ENCODE peak calls at places on chromosome 14, in ten cellular contexts. D is astrocyte of the cerebellum; P is epithelial cell of proximal tubule; U is hepatocyte; C is left ventricle myocardium inferior; Q is adrenal gland; H is BJ; I is sigmoid colon; L is right atrium auricular region; T is CD8-positive, alpha-beta memory T cell. V is an unnamed sample.

GRCh38 chr14:106327234-106327633 is 800.9 kb downstream of the TMEM121 start:
- DNase-seq in U (no peak), I (no peak), D (no peak), P (no peak), L (no peak), H (no peak), C (no peak), T (no peak), Q (no peak), V (no peak)

GRCh38 chr14:91186515-91187066 is 57.9 kb downstream of the GPR68 start:
- DNase-seq in U (no peak), C (no peak), T (no peak), L (no peak), I (no peak), P (no peak), Q (no peak), H (peak; percentile 6), D (no peak), V (peak; percentile 6)

GRCh38 chr14:54267172-54267571 is 129.6 kb upstream of the CDKN3 start:
- DNase-seq in P (no peak), L (no peak), C (no peak), I (no peak), Q (no peak), D (no peak), T (no peak), H (no peak), U (no peak), V (no peak)

GRCh38 chr14:85527006-85527405 is 2.9 kb upstream of the FLRT2 start:
- DNase-seq in Q (no peak), D (no peak), I (no peak), H (no peak), U (no peak), L (no peak), T (no peak), C (no peak), P (no peak), V (peak; percentile 72)

GRCh38 chr14:86646688-86647687 is 1117.0 kb downstream of the FLRT2 start:
- DNase-seq in D (no peak), H (no peak), Q (no peak), L (no peak), C (no peak), P (no peak), U (no peak), I (no peak), T (no peak), V (peak; percentile 71)

GRCh38 chr14:64294672-64295413 is 672 bp upstream of the ESR2 start:
- DNase-seq in U (peak; percentile 87), H (no peak), Q (peak; percentile 81), P (no peak), L (no peak), T (peak; percentile 68), D (no peak), C (peak; percentile 68), I (peak; percentile 70), V (peak; percentile 56)

GRCh38 chr14:54369343-54369742 is 27.5 kb upstream of the CDKN3 start:
- DNase-seq in H (no peak), C (no peak), I (no peak), D (no peak), P (no peak), Q (no peak), L (peak; percentile 43), T (no peak), U (no peak), V (no peak)

GRCh38 chr14:77257700-77258099 is 13.3 kb downstream of the NGB start:
- DNase-seq in P (no peak), I (no peak), Q (no peak), D (no peak), T (no peak), C (no peak), L (no peak), U (no peak), H (no peak), V (no peak)

GRCh38 chr14:94113490-94113889 is 3.0 kb downstream of the IFI27 start:
- DNase-seq in P (no peak), D (no peak), T (no peak), C (peak; percentile 63), Q (peak; percentile 81), L (no peak), H (no peak), I (peak; percentile 58), U (no peak), V (no peak)

GRCh38 chr14:88063807-88064206 is 58.9 kb downstream of the GPR65 start:
- DNase-seq in D (no peak), I (no peak), T (no peak), U (no peak), H (no peak), Q (no peak), L (no peak), P (no peak), C (no peak), V (no peak)

GRCh38 chr14:72611506-72611905 is 282.4 kb downstream of the DPF3 start:
- DNase-seq in C (no peak), H (no peak), L (no peak), T (no peak), U (no peak), Q (no peak), D (no peak), I (no peak), P (no peak), V (no peak)

GRCh38 chr14:68283378-68284123 is 464.0 kb downstream of the RAD51B start:
- DNase-seq in P (no peak), L (no peak), C (peak; percentile 29), T (peak; percentile 71), U (no peak), I (no peak), D (no peak), H (no peak), Q (peak; percentile 29), V (no peak)

GRCh38 chr14:93984987-93985410 is 8.6 kb upstream of the ASB2 start:
- DNase-seq in T (no peak), H (peak; percentile 62), D (peak; percentile 62), L (no peak), Q (peak; percentile 88), I (peak; percentile 80), U (peak; percentile 74), C (peak; percentile 53), P (no peak), V (peak; percentile 53)

GRCh38 chr14:104701383-104702076 is 12.1 kb downstream of the INF2 start:
- DNase-seq in U (no peak), H (no peak), C (no peak), I (no peak), P (no peak), L (no peak), Q (no peak), D (no peak), T (no peak), V (no peak)

GRCh38 chr14:104698688-104699425 is 9.4 kb downstream of the INF2 start:
- DNase-seq in H (no peak), I (no peak), P (no peak), U (no peak), C (peak; percentile 70), D (no peak), L (no peak), T (no peak), Q (peak; percentile 37), V (no peak)

GRCh38 chr14:104699426-104699748 is 10.0 kb downstream of the INF2 start:
- DNase-seq in D (no peak), T (no peak), L (no peak), Q (no peak), I (no peak), H (no peak), P (no peak), C (no peak), U (no peak), V (no peak)

GRCh38 chr14:104700747-104701215 is 11.4 kb downstream of the INF2 start:
- DNase-seq in H (no peak), I (no peak), C (no peak), D (no peak), U (no peak), L (no peak), T (no peak), Q (no peak), P (no peak), V (no peak)

GRCh38 chr14:104700224-104700623 is 10.8 kb downstream of the INF2 start:
- DNase-seq in C (no peak), I (no peak), T (no peak), Q (no peak), L (no peak), D (no peak), H (no peak), U (no peak), P (no peak), V (no peak)
- H3K4me3 ChIP-seq in C (peak overlapping the region; percentile 59), I (peak overlapping the region; percentile 9), T (no peak overlapping the region), Q (no peak overlapping the region), L (no peak overlapping the region), D (no peak overlapping the region), H (no peak overlapping the region), U (no peak overlapping the region), P (no peak overlapping the region), V (no peak overlapping the region)

GRCh38 chr14:22505751-22506710 is 83.0 kb downstream of the DAD1 start:
- DNase-seq in C (no peak), I (no peak), Q (no peak), T (no peak), L (no peak), P (no peak), H (no peak), U (no peak), D (no peak), V (no peak)

GRCh38 chr14:22508150-22508457 is 80.9 kb downstream of the DAD1 start:
- DNase-seq in U (no peak), T (no peak), Q (no peak), C (no peak), D (no peak), I (no peak), H (no peak), L (no peak), P (no peak), V (no peak)

GRCh38 chr14:22506778-22507351 is 82.2 kb downstream of the DAD1 start:
- DNase-seq in H (no peak), P (no peak), D (no peak), L (no peak), C (no peak), U (no peak), I (no peak), T (no peak), Q (no peak), V (no peak)

GRCh38 chr14:22502551-22502950 is 86.5 kb downstream of the DAD1 start:
- DNase-seq in T (no peak), I (no peak), H (no peak), L (no peak), U (no peak), P (no peak), Q (no peak), C (no peak), D (no peak), V (no peak)

GRCh38 chr14:22505309-22505708 is 83.7 kb downstream of the DAD1 start:
- DNase-seq in U (no peak), I (no peak), P (no peak), D (no peak), Q (no peak), T (no peak), H (no peak), L (no peak), C (no peak), V (no peak)
- H3K4me3 ChIP-seq in U (no peak overlapping the region), I (no peak overlapping the region), P (no peak overlapping the region), D (no peak overlapping the region), Q (no peak overlapping the region), T (peak overlapping the region; percentile 65), H (no peak overlapping the region), L (no peak overlapping the region), C (no peak overlapping the region), V (no peak overlapping the region)

GRCh38 chr14:37819155-37820015 is 224.0 kb downstream of the TTC6 start:
- DNase-seq in I (no peak), D (peak; percentile 60), L (no peak), H (peak; percentile 16), Q (no peak), C (no peak), U (no peak), T (no peak), P (peak; percentile 7), V (peak; percentile 52)
- H3K4me3 ChIP-seq in I (no peak overlapping the region), D (no peak overlapping the region), L (no peak overlapping the region), H (no peak overlapping the region), Q (no peak overlapping the region), C (no peak overlapping the region), U (no peak overlapping the region), T (no peak overlapping the region), P (no peak overlapping the region), V (no peak overlapping the region)

GRCh38 chr14:24160499-24160849 is 591 bp upstream of the IRF9 start:
- DNase-seq in L (no peak), C (no peak), I (no peak), T (no peak), P (no peak), H (no peak), Q (no peak), U (no peak), D (no peak), V (no peak)
- H3K4me3 ChIP-seq in L (no peak overlapping the region), C (no peak overlapping the region), I (no peak overlapping the region), T (no peak overlapping the region), P (no peak overlapping the region), H (no peak overlapping the region), Q (no peak overlapping the region), U (no peak overlapping the region), D (no peak overlapping the region), V (no peak overlapping the region)